ENCODE peak calls at places on chromosomes 2 and 18, in six cellular contexts. One of them, this sample, is unnamed.

GRCh38 chr2:236541008-236541562 is 28.5 kb upstream of the ACKR3 start:
- DNase-seq in cardiac muscle cell: no peak
- DNase-seq in right atrium auricular region: no peak
- DNase-seq in heart left ventricle: no peak
- DNase-seq in left ventricle myocardium inferior: no peak
- DNase-seq in tibial artery: no peak
- DNase-seq in this sample: no peak

GRCh38 chr2:10192392-10192791 is 69.9 kb downstream of the RRM2 start:
- DNase-seq in cardiac muscle cell: no peak
- DNase-seq in right atrium auricular region: no peak
- DNase-seq in heart left ventricle: no peak
- DNase-seq in left ventricle myocardium inferior: no peak
- DNase-seq in tibial artery: no peak
- DNase-seq in this sample: no peak

GRCh38 chr2:178282075-178282474 is 87.8 kb downstream of the OSBPL6 start:
- DNase-seq in heart left ventricle: no peak
- DNase-seq in right atrium auricular region: no peak
- DNase-seq in tibial artery: no peak
- DNase-seq in left ventricle myocardium inferior: no peak
- DNase-seq in cardiac muscle cell: no peak
- DNase-seq in this sample: peak; percentile 84

GRCh38 chr18:23824235-23824634 is 135.0 kb downstream of the LAMA3 start:
- DNase-seq in heart left ventricle: no peak
- DNase-seq in right atrium auricular region: no peak
- DNase-seq in cardiac muscle cell: no peak
- DNase-seq in left ventricle myocardium inferior: no peak
- DNase-seq in tibial artery: no peak
- DNase-seq in this sample: peak; percentile 16

GRCh38 chr2:201223089-201224073 is 37.0 kb upstream of the CASP8 start:
- DNase-seq in right atrium auricular region: no peak
- DNase-seq in tibial artery: no peak
- DNase-seq in heart left ventricle: no peak
- DNase-seq in left ventricle myocardium inferior: no peak
- DNase-seq in cardiac muscle cell: no peak
- DNase-seq in this sample: no peak

GRCh38 chr2:28047698-28048097 is 157.2 kb downstream of the BABAM2 start:
- DNase-seq in heart left ventricle: no peak
- DNase-seq in left ventricle myocardium inferior: no peak
- DNase-seq in tibial artery: no peak
- DNase-seq in right atrium auricular region: no peak
- DNase-seq in cardiac muscle cell: no peak
- DNase-seq in this sample: peak; percentile 81

GRCh38 chr2:230981704-230982103 is 14.2 kb upstream of the SPATA3 start:
- DNase-seq in left ventricle myocardium inferior: no peak
- DNase-seq in heart left ventricle: no peak
- DNase-seq in tibial artery: no peak
- DNase-seq in cardiac muscle cell: no peak
- DNase-seq in right atrium auricular region: no peak
- DNase-seq in this sample: no peak

GRCh38 chr2:238107525-238108422 is 7.6 kb downstream of the ESPNL start:
- DNase-seq in tibial artery: peak; percentile 63
- DNase-seq in right atrium auricular region: no peak
- DNase-seq in left ventricle myocardium inferior: no peak
- DNase-seq in heart left ventricle: peak; percentile 6
- DNase-seq in cardiac muscle cell: no peak
- DNase-seq in this sample: no peak

GRCh38 chr2:50143822-50144575 is 887.9 kb downstream of the NRXN1 start:
- DNase-seq in cardiac muscle cell: peak; percentile 80
- DNase-seq in right atrium auricular region: no peak
- DNase-seq in tibial artery: no peak
- DNase-seq in left ventricle myocardium inferior: no peak
- DNase-seq in heart left ventricle: no peak
- DNase-seq in this sample: no peak

GRCh38 chr2:144501118-144501517 is 18.8 kb downstream of the ZEB2 start:
- DNase-seq in right atrium auricular region: no peak
- DNase-seq in tibial artery: no peak
- DNase-seq in heart left ventricle: no peak
- DNase-seq in left ventricle myocardium inferior: no peak
- DNase-seq in cardiac muscle cell: no peak
- DNase-seq in this sample: peak; percentile 67

GRCh38 chr2:73823916-73824523 is 4.7 kb upstream of the STAMBP start:
- DNase-seq in tibial artery: no peak
- DNase-seq in heart left ventricle: no peak
- DNase-seq in left ventricle myocardium inferior: no peak
- DNase-seq in right atrium auricular region: no peak
- DNase-seq in cardiac muscle cell: peak; percentile 78
- DNase-seq in this sample: peak; percentile 91

GRCh38 chr2:45595724-45596435 is 15.2 kb downstream of the SRBD1 start:
- DNase-seq in left ventricle myocardium inferior: peak; percentile 36
- DNase-seq in right atrium auricular region: no peak
- DNase-seq in heart left ventricle: peak; percentile 36
- DNase-seq in tibial artery: peak; percentile 71
- DNase-seq in cardiac muscle cell: no peak
- DNase-seq in this sample: peak; percentile 65

GRCh38 chr2:176150338-176151198 is 782 bp upstream of the HOXD4 start:
- DNase-seq in left ventricle myocardium inferior: no peak
- DNase-seq in cardiac muscle cell: no peak
- DNase-seq in right atrium auricular region: no peak
- DNase-seq in tibial artery: no peak
- DNase-seq in heart left ventricle: no peak
- DNase-seq in this sample: no peak

GRCh38 chr2:96498023-96498431 is 7.1 kb downstream of the NEURL3 start:
- DNase-seq in right atrium auricular region: peak; percentile 54
- DNase-seq in cardiac muscle cell: no peak
- DNase-seq in tibial artery: peak; percentile 50
- DNase-seq in left ventricle myocardium inferior: no peak
- DNase-seq in heart left ventricle: no peak
- DNase-seq in this sample: no peak

GRCh38 chr2:96501471-96501874 is 3.7 kb downstream of the NEURL3 start:
- DNase-seq in right atrium auricular region: peak; percentile 50
- DNase-seq in left ventricle myocardium inferior: no peak
- DNase-seq in heart left ventricle: no peak
- DNase-seq in cardiac muscle cell: no peak
- DNase-seq in tibial artery: no peak
- DNase-seq in this sample: no peak

GRCh38 chr2:96500385-96501066 is 4.6 kb downstream of the NEURL3 start:
- DNase-seq in tibial artery: peak; percentile 59
- DNase-seq in left ventricle myocardium inferior: no peak
- DNase-seq in right atrium auricular region: peak; percentile 50
- DNase-seq in cardiac muscle cell: no peak
- DNase-seq in heart left ventricle: no peak
- DNase-seq in this sample: no peak

GRCh38 chr2:96501886-96502810 is 3.0 kb downstream of the NEURL3 start:
- DNase-seq in cardiac muscle cell: no peak
- DNase-seq in tibial artery: peak; percentile 42
- DNase-seq in left ventricle myocardium inferior: no peak
- DNase-seq in heart left ventricle: no peak
- DNase-seq in right atrium auricular region: peak; percentile 38
- DNase-seq in this sample: no peak

DNA sequence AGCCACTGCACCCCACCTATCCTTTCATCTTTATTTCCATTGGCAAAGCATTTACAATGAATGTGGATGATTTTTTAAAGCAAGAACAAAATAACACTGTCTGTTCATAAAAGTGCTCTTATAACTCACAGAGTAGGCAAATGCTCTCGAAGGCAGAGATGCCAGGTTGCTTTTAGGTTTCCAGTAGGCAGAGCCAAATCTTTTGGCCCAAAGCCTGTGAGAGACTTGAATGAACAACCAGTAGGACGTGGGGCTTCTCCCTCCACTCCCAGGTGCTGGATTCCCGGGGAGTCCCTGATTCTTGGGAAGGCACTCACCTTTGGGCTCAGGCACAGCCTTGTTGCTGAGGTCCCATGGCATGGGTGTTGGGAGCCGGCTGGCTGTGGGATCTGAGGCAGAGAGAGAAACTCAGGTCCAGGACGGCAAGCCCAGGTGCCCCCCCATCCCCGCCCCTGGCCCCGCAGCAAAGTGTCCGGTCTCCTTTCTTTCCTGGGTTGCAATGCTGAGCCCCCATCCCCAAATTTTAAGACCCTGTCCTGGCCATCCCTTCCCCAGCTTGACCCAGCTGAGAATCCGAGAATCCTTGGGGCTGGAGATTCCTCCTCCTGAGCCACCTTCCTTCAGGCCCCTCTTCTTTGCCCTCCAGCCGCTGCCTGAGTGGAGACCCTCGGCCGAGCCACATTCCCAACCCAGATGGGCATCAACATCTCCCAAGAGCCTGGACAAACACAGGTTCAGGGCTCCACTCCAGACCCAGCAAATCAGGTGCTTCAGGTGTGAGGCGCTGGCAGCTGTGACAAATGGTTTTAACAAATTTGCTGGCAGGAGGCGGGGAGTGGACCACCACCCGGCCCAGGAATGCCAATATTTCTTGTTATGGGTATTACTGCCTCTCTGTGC is 5.8 kb downstream of the NEURL3 start:
- DNase-seq in left ventricle myocardium inferior: no peak
- DNase-seq in right atrium auricular region: peak; percentile 57
- DNase-seq in heart left ventricle: no peak
- DNase-seq in tibial artery: peak; percentile 38
- DNase-seq in cardiac muscle cell: no peak
- DNase-seq in this sample: no peak
- H3K9me3 ChIP-seq in left ventricle myocardium inferior: peaks cover 18% of the 10 kb centered on the region
- H3K9me3 ChIP-seq in right atrium auricular region: peaks cover 15% of the 10 kb centered on the region
- H3K9me3 ChIP-seq in heart left ventricle: peaks cover 14% of the 10 kb centered on the region
- H3K9me3 ChIP-seq in tibial artery: no peaks in the 10 kb centered on the region
- H3K9me3 ChIP-seq in cardiac muscle cell: no peaks in the 10 kb centered on the region
- H3K9me3 ChIP-seq in this sample: peaks cover 3% of the 10 kb centered on the region

GRCh38 chr18:8536226-8536625 is 73.0 kb upstream of the RAB12 start:
- DNase-seq in right atrium auricular region: no peak
- DNase-seq in tibial artery: no peak
- DNase-seq in left ventricle myocardium inferior: no peak
- DNase-seq in cardiac muscle cell: no peak
- DNase-seq in heart left ventricle: no peak
- DNase-seq in this sample: no peak

GRCh38 chr18:8538935-8539334 is 70.3 kb upstream of the RAB12 start:
- DNase-seq in tibial artery: no peak
- DNase-seq in heart left ventricle: no peak
- DNase-seq in right atrium auricular region: no peak
- DNase-seq in left ventricle myocardium inferior: no peak
- DNase-seq in cardiac muscle cell: no peak
- DNase-seq in this sample: no peak

GRCh38 chr18:8537400-8537799 is 71.8 kb upstream of the RAB12 start:
- DNase-seq in right atrium auricular region: no peak
- DNase-seq in cardiac muscle cell: no peak
- DNase-seq in heart left ventricle: no peak
- DNase-seq in tibial artery: no peak
- DNase-seq in left ventricle myocardium inferior: no peak
- DNase-seq in this sample: no peak

DNA sequence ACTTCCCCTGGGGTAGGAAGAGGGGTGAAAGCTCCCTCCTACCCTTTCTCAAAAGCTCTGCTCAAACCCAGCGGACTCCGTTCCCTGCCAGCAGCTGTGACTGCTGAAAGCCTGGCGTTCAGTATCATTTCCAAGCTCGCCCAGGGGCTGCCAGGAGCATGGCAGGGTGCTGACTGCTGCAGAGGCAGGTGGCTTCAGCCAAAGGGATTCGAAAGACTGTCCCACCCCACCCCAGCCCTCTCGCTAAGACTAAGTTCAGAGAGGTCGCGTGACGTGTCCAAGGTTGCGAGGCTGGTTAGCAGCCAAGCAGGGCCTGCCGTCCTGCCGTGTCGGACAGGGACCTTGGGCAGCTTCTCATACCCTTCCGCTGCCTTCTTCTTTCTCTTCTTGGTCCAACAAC is 72.3 kb upstream of the RAB12 start:
- DNase-seq in heart left ventricle: no peak
- DNase-seq in right atrium auricular region: no peak
- DNase-seq in left ventricle myocardium inferior: no peak
- DNase-seq in cardiac muscle cell: no peak
- DNase-seq in tibial artery: no peak
- DNase-seq in this sample: no peak
- H3K9me3 ChIP-seq in heart left ventricle: peaks cover 17% of the 10 kb centered on the region
- H3K9me3 ChIP-seq in right atrium auricular region: peaks cover 14% of the 10 kb centered on the region
- H3K9me3 ChIP-seq in left ventricle myocardium inferior: peaks cover 22% of the 10 kb centered on the region
- H3K9me3 ChIP-seq in cardiac muscle cell: no peaks in the 10 kb centered on the region
- H3K9me3 ChIP-seq in tibial artery: no peaks in the 10 kb centered on the region
- H3K9me3 ChIP-seq in this sample: no peaks in the 10 kb centered on the region

DNA sequence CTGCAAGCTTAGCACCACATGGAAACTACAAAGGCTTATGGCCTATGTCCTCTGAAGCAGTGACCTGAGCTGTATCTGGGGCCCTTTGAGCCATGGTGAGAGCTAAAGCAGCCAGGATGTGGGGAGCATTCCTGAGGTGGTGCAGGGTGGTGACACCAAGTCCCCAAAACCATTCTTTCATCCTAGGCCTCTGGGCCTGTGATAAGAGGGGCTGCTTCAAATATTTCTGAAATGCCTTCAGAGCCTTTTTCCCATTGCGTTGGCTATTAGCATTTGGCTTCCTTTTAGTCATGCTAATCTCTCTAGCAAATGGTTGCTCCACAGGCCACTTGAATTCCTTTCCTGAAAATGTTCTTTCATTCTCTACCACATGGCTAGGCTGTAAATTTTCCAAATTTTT is 13.4 kb downstream of the CCDC150 start:
- DNase-seq in right atrium auricular region: no peak
- DNase-seq in cardiac muscle cell: no peak
- DNase-seq in heart left ventricle: no peak
- DNase-seq in left ventricle myocardium inferior: no peak
- DNase-seq in tibial artery: no peak
- DNase-seq in this sample: no peak
- H3K9me3 ChIP-seq in right atrium auricular region: peaks cover 43% of the 10 kb centered on the region
- H3K9me3 ChIP-seq in cardiac muscle cell: no peaks in the 10 kb centered on the region
- H3K9me3 ChIP-seq in heart left ventricle: peaks cover 58% of the 10 kb centered on the region
- H3K9me3 ChIP-seq in left ventricle myocardium inferior: peaks cover 55% of the 10 kb centered on the region
- H3K9me3 ChIP-seq in tibial artery: no peaks in the 10 kb centered on the region
- H3K9me3 ChIP-seq in this sample: peaks cover 16% of the 10 kb centered on the region

GRCh38 chr2:210054696-210055095 is 52.3 kb downstream of the RPE start:
- DNase-seq in cardiac muscle cell: no peak
- DNase-seq in tibial artery: no peak
- DNase-seq in right atrium auricular region: no peak
- DNase-seq in heart left ventricle: no peak
- DNase-seq in left ventricle myocardium inferior: no peak
- DNase-seq in this sample: no peak
- H3K9me3 ChIP-seq in cardiac muscle cell: no peaks in the 10 kb centered on the region
- H3K9me3 ChIP-seq in tibial artery: peaks cover 5% of the 10 kb centered on the region
- H3K9me3 ChIP-seq in right atrium auricular region: peaks cover 13% of the 10 kb centered on the region
- H3K9me3 ChIP-seq in heart left ventricle: peaks cover 12% of the 10 kb centered on the region
- H3K9me3 ChIP-seq in left ventricle myocardium inferior: peaks cover 23% of the 10 kb centered on the region
- H3K9me3 ChIP-seq in this sample: no peaks in the 10 kb centered on the region